ENCODE peak calls at places on chromosome 21, in eight cellular contexts. C is KBM-7; S is activated naive CD4-positive, alpha-beta T cell treated with anti-CD3 and anti-CD28 coated beads, Interleukin-2, amount 50 U/mL, for 16 hours; Q is SW480; P is ACHN; D is NCI-H2171 treated with DMSO at 0.1 percent for 48 hours; H is HFF-Myc; T is activated CD4-positive, CD25-positive, alpha-beta regulatory T cell. R is an unnamed sample.

GRCh38 chr21:36681117-36681631 is 17.7 kb upstream of the SIM2 start:
- DNase-seq in C (no peak), S (no peak), Q (no peak), P (no peak), D (no peak), H (no peak), T (no peak), R (no peak)

GRCh38 chr21:34345892-34346291 is 17.9 kb upstream of the KCNE2 start:
- DNase-seq in C (no peak), S (no peak), Q (no peak), P (no peak), D (no peak), H (no peak), T (no peak), R (no peak)

GRCh38 chr21:15631342-15631741 is 98.4 kb upstream of the USP25 start:
- DNase-seq in C (no peak), S (no peak), Q (no peak), P (no peak), D (no peak), H (peak; percentile 52), T (no peak), R (no peak)

GRCh38 chr21:33332143-33332542 is 7.4 kb downstream of the IFNAR1 start:
- DNase-seq in C (no peak), S (no peak), Q (no peak), P (no peak), D (no peak), H (no peak), T (no peak), R (no peak)

GRCh38 chr21:34693192-34693810 is 24.5 kb downstream of the CLIC6 start:
- DNase-seq in C (peak; percentile 70), S (peak; percentile 40), Q (peak; percentile 74), P (peak; percentile 59), D (peak; percentile 49), H (peak; percentile 48), T (no peak), R (peak; percentile 66)

GRCh38 chr21:44542716-44543115 is 2.7 kb upstream of the KRTAP10-1 start:
- DNase-seq in C (no peak), S (no peak), Q (no peak), P (no peak), D (no peak), H (no peak), T (no peak), R (no peak)

GRCh38 chr21:46027855-46028493 is 46.4 kb downstream of the COL6A1 start:
- DNase-seq in C (no peak), S (no peak), Q (no peak), P (no peak), D (no peak), H (no peak), T (no peak), R (no peak)

GRCh38 chr21:43880111-43880985 is 15.3 kb downstream of the AGPAT3 start:
- DNase-seq in C (no peak), S (no peak), Q (peak; percentile 94), P (no peak), D (no peak), H (no peak), T (no peak), R (no peak)

GRCh38 chr21:34952701-34953100 is 96.4 kb downstream of the RUNX1 start:
- DNase-seq in C (no peak), S (no peak), Q (peak; percentile 76), P (peak; percentile 13), D (peak; percentile 6), H (no peak), T (no peak), R (no peak)

GRCh38 chr21:28516996-28517592 is 475.6 kb downstream of the LTN1 start:
- DNase-seq in C (peak; percentile 56), S (peak; percentile 61), Q (peak; percentile 69), P (peak; percentile 61), D (peak; percentile 47), H (no peak), T (peak; percentile 9), R (peak; percentile 54)